ENCODE peak calls at places on chromosomes 11 and 22, in eight cellular contexts. Z is HCT116; F is SW480; C is stimulated activated CD8-positive, alpha-beta memory T cell treated with anti-CD3 and anti-CD28 coated beads, Interleukin-15, amount 100 ng/mL, for 4 hours; R is heart right ventricle; D is bronchial epithelial cell; T is left colon; Y is fibroblast of pulmonary artery. P is an unnamed sample.

GRCh38 chr11:134750619-134751018 is 338.6 kb upstream of the B3GAT1 start:
- DNase-seq in D (no peak), R (no peak), Y (no peak), F (no peak), Z (no peak), C (no peak), T (no peak), P (no peak)

GRCh38 chr11:121241300-121242176 is 51.0 kb upstream of the SC5D start:
- DNase-seq in R (no peak), T (no peak), F (no peak), C (no peak), D (no peak), Y (no peak), Z (no peak), P (peak; percentile 79)

GRCh38 chr11:35750981-35751663 is 88.5 kb downstream of the TRIM44 start:
- DNase-seq in Y (no peak), Z (no peak), R (no peak), F (no peak), C (no peak), T (no peak), D (peak; percentile 58), P (no peak)

GRCh38 chr11:45805305-45806071 is 539 bp downstream of the SLC35C1 start:
- DNase-seq in C (peak; percentile 10), F (peak; percentile 50), R (peak; percentile 41), D (peak; percentile 33), Z (no peak), Y (peak; percentile 59), T (peak; percentile 36), P (peak; percentile 47)

GRCh38 chr11:73240190-73240781 is 22.2 kb downstream of the P2RY2 start:
- DNase-seq in T (peak; percentile 20), Z (no peak), R (peak; percentile 87), Y (peak; percentile 93), C (no peak), F (no peak), D (peak; percentile 39), P (no peak)

GRCh38 chr22:27489265-27489675 is 312.3 kb downstream of the MN1 start:
- DNase-seq in R (no peak), D (peak; percentile 50), Z (no peak), C (no peak), T (peak; percentile 82), Y (peak; percentile 35), F (no peak), P (peak; percentile 61)

GRCh38 chr11:43574949-43575915 is 105.3 kb upstream of the HSD17B12 start:
- DNase-seq in Z (no peak), T (no peak), F (peak; percentile 22), Y (peak; percentile 68), D (no peak), C (no peak), R (no peak), P (peak; percentile 48)

GRCh38 chr11:102912482-102912830 is 37.7 kb upstream of the MMP12 start:
- DNase-seq in F (no peak), D (peak; percentile 69), T (no peak), Z (no peak), Y (no peak), C (no peak), R (no peak), P (no peak)

GRCh38 chr11:27839226-27839913 is 139.1 kb upstream of the BDNF start:
- DNase-seq in Z (no peak), T (no peak), F (peak; percentile 25), D (peak; percentile 37), R (no peak), C (no peak), Y (peak; percentile 43), P (peak; percentile 38)

GRCh38 chr11:45021692-45022130 is 71.0 kb upstream of the TP53I11 start:
- DNase-seq in C (no peak), Y (peak; percentile 64), R (peak; percentile 83), Z (no peak), D (no peak), T (peak; percentile 49), F (no peak), P (peak; percentile 39)

GRCh38 chr11:57349491-57350274 is 11.5 kb downstream of the P2RX3 start:
- DNase-seq in C (peak; percentile 26), F (no peak), R (peak; percentile 80), Z (peak; percentile 26), D (no peak), Y (peak; percentile 46), T (no peak), P (peak; percentile 53)

GRCh38 chr22:40206561-40206960 is 28.8 kb downstream of the TNRC6B start:
- DNase-seq in C (no peak), T (no peak), Z (no peak), D (no peak), F (no peak), Y (no peak), R (no peak), P (no peak)

GRCh38 chr22:24414984-24415945 is 12.1 kb upstream of the ADORA2A start:
- DNase-seq in T (no peak), F (no peak), R (no peak), D (no peak), Y (no peak), C (no peak), Z (no peak), P (no peak)

GRCh38 chr11:2268911-2269600 is 1.3 kb downstream of the ASCL2 start:
- DNase-seq in Z (no peak), F (peak; percentile 59), D (peak; percentile 78), Y (peak; percentile 20), T (peak; percentile 40), C (peak; percentile 78), R (peak; percentile 49), P (no peak)

GRCh38 chr22:49381595-49382450 is 445.9 kb downstream of the BRD1 start:
- DNase-seq in Z (no peak), Y (no peak), R (no peak), F (no peak), T (no peak), C (no peak), D (no peak), P (no peak)

GRCh38 chr11:26234451-26234850 is 97.5 kb upstream of the ANO3 start:
- DNase-seq in R (no peak), T (no peak), C (no peak), F (no peak), D (peak; percentile 97), Z (no peak), Y (no peak), P (no peak)

P was measured in LHCN-M2.